ENCODE peak calls at places on chromosome 7, in seven cellular contexts. K is GM12878, S is IMR-90, Q is kidney epithelial cell, X is right lobe of liver, M is spleen, R is fibroblast of lung. J is an unnamed sample. For H3K27me3, the result is how much of the 10 kb centered on the place peaks cover.

GRCh38 chr7:128266891-128267839 is 26.1 kb downstream of the LEP start:
- DNase-seq in K (no peak), S (peak), Q (peak), X (peak), M (no peak), R (peak), J (no peak)

GRCh38 chr7:93238748-93239147 is 6.6 kb downstream of the VPS50 start:
- DNase-seq in K (no peak), S (no peak), Q (no peak), X (no peak), M (no peak), R (no peak), J (no peak)

GRCh38 chr7:154682003-154682402 is 320.9 kb downstream of the PAXIP1 start:
- DNase-seq in K (no peak), S (no peak), Q (no peak), X (no peak), M (no peak), R (no peak), J (no peak)

GRCh38 chr7:155543926-155544325 is 2.4 kb downstream of the CNPY1 start:
- DNase-seq in K (no peak), S (no peak), Q (no peak), X (no peak), M (no peak), R (no peak), J (no peak)

GRCh38 chr7:50697686-50698085 is 85.0 kb downstream of the GRB10 start:
- DNase-seq in K (no peak), S (no peak), Q (no peak), X (peak), M (no peak), R (no peak), J (no peak)

GRCh38 chr7:155356323-155357105 is 58.8 kb downstream of the INSIG1 start:
- DNase-seq in K (no peak), S (no peak), Q (no peak), X (no peak), M (peak), R (no peak), J (peak)

GRCh38 chr7:23530901-23531793 is 634 bp downstream of the TRA2A start:
- DNase-seq in K (no peak), S (peak), Q (no peak), X (no peak), M (peak), R (peak), J (peak)

GRCh38 chr7:31192996-31193395 is 140.9 kb downstream of the ADCYAP1R1 start:
- DNase-seq in K (no peak), S (peak), Q (peak), X (peak), M (no peak), R (peak), J (peak)

GRCh38 chr7:100008525-100008924 is 6.9 kb upstream of the ZKSCAN1 start:
- DNase-seq in K (no peak), S (no peak), Q (no peak), X (no peak), M (no peak), R (no peak), J (peak)

GRCh38 chr7:52005613-52006012 is 689.0 kb upstream of the COBL start:
- DNase-seq in K (no peak), S (no peak), Q (no peak), X (no peak), M (no peak), R (no peak), J (no peak)

GRCh38 chr7:25770670-25771069 is 381.3 kb upstream of the NFE2L3 start:
- DNase-seq in K (no peak), S (no peak), Q (no peak), X (no peak), M (no peak), R (no peak), J (no peak)

GRCh38 chr7:155107126-155107525 is 37.0 kb downstream of the HTR5A start:
- DNase-seq in K (no peak), S (no peak), Q (no peak), X (no peak), M (no peak), R (no peak), J (no peak)

GRCh38 chr7:30831227-30831626 is 60.0 kb downstream of the MINDY4 start:
- DNase-seq in K (no peak), S (peak), Q (no peak), X (no peak), M (no peak), R (peak), J (no peak)

GRCh38 chr7:8035647-8036518 is 67.3 kb downstream of the GLCCI1 start:
- DNase-seq in K (peak), S (peak), Q (peak), X (no peak), M (no peak), R (peak), J (no peak)

GRCh38 chr7:141158562-141158961 is 84.7 kb downstream of the TMEM178B start:
- DNase-seq in K (peak), S (peak), Q (peak), X (no peak), M (no peak), R (peak), J (no peak)

GRCh38 chr7:132646064-132646463 is 69.8 kb upstream of the PLXNA4 start:
- DNase-seq in K (no peak), S (no peak), Q (peak), X (no peak), M (no peak), R (no peak), J (no peak)

GRCh38 chr7:73646785-73647724 is 20.6 kb upstream of the VPS37D start:
- DNase-seq in K (no peak), S (no peak), Q (no peak), X (no peak), M (no peak), R (no peak), J (no peak)
- H3K27me3 ChIP-seq in K (under half), S (half or more), Q (half or more), X (under half), M (under half), R (half or more), J (under half)

GRCh38 chr7:127158659-127159058 is 94.1 kb downstream of the GRM8 start:
- DNase-seq in K (no peak), S (no peak), Q (no peak), X (no peak), M (no peak), R (no peak), J (no peak)
- TF ChIP-seq CTCF in K (peak), S (no peak), Q (peak), X (peak), M (no peak), R (no peak), J (no peak)

DNA sequence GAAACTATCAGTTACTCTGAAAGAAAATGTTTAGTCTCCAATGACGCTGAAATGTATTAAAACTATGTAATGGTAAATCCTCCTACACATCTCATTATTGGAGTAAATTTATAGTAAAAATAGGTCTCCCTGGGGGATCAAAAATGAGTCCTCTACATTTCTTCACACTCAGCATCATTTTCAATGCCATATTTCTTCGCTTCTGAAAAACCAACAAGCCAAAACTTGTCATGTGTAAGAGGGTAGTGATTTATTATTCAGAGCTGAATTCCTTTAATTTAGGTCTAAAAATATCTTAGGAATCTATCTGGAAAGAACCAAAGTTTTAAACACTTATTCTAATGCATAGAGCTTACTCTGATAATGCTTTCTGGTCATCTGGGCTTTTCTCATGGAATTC is 3.0 kb downstream of the PDK4 start:
- DNase-seq in K (no peak), S (no peak), Q (no peak), X (no peak), M (no peak), R (no peak), J (no peak)
- H3K4me3 ChIP-seq in K (no peak), S (no peak), Q (no peak), X (peak), M (peak), R (no peak), J (peak)

DNA sequence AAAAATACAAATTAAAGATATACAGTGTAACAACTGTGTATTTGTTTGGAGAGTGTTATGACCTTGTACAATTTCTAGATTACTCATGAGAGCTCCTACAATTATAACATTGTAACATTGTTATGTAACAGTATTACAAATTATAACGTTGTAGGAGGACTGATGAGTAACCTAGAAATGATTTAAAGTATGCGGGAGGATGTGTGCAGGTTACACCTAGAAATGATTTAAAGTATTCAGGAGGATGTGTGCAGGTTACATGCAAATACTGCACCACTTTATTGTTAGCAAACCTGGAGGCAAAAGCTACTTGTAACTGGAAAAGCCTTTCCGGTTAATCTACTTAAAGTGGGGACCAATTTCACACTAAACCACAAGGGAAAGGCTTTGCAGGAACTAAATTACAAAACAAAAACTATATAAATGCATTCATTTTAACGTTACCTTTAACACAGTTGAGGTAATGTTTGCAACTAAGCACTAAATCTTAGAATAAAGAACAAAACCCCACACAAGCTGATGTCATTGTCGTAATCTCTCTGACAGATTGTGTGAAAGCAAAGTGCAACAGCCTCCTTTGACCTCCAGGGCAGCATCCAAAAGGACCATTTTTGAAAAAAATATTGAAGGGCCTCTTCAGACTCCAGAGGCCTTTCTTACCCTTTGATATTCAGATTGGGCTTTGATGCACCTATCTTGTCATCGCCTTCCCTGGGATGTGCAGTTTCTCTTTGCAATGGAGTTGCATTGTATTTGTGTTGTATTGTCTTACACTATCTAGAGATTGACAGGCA is 522.1 kb upstream of the FOXK1 start:
- DNase-seq in K (no peak), S (no peak), Q (no peak), X (no peak), M (no peak), R (no peak), J (no peak)
- H3K27me3 ChIP-seq in K (under half), S (under half), Q (under half), X (under half), M (under half), R (under half), J (under half)

DNA sequence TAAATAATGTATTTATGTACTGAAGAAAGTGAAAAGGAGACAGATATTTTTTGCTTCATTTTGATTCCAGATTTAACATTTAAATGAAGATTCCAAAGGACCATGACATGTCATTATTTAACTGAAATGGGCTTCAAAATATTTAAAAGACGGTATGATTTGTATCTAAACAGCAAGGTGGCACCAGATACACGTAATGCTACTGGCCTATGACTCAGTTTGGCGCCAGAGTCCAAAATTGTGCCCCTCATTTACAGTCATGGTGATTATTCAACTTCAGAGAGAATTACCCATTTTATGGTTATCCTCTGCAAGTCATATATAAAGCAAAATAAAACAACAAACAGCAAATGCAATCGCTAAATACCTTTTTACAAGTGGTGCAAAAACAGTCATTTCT is 94.5 kb downstream of the ETV1 start:
- DNase-seq in K (no peak), S (no peak), Q (no peak), X (no peak), M (no peak), R (no peak), J (no peak)
- TF ChIP-seq CTCF in K (no peak), S (no peak), Q (no peak), X (no peak), M (no peak), R (no peak), J (no peak)

GRCh38 chr7:923108-924041 is 31.1 kb downstream of the ADAP1 start:
- DNase-seq in K (peak), S (peak), Q (no peak), X (peak), M (peak), R (peak), J (peak)
- H3K4me3 ChIP-seq in K (peak), S (no peak), Q (no peak), X (no peak), M (peak), R (no peak), J (peak)

GRCh38 chr7:1651031-1651446 is 19.0 kb upstream of the ELFN1 start:
- DNase-seq in K (no peak), S (no peak), Q (no peak), X (no peak), M (no peak), R (no peak), J (peak)

GRCh38 chr7:1650363-1651030 is 19.6 kb upstream of the ELFN1 start:
- DNase-seq in K (no peak), S (no peak), Q (no peak), X (peak), M (no peak), R (no peak), J (peak)

GRCh38 chr7:1651897-1652296 is 18.2 kb upstream of the ELFN1 start:
- DNase-seq in K (no peak), S (no peak), Q (no peak), X (no peak), M (no peak), R (no peak), J (no peak)

GRCh38 chr7:1647961-1648631 is 22.0 kb upstream of the ELFN1 start:
- DNase-seq in K (no peak), S (no peak), Q (no peak), X (peak), M (no peak), R (no peak), J (peak)

DNA sequence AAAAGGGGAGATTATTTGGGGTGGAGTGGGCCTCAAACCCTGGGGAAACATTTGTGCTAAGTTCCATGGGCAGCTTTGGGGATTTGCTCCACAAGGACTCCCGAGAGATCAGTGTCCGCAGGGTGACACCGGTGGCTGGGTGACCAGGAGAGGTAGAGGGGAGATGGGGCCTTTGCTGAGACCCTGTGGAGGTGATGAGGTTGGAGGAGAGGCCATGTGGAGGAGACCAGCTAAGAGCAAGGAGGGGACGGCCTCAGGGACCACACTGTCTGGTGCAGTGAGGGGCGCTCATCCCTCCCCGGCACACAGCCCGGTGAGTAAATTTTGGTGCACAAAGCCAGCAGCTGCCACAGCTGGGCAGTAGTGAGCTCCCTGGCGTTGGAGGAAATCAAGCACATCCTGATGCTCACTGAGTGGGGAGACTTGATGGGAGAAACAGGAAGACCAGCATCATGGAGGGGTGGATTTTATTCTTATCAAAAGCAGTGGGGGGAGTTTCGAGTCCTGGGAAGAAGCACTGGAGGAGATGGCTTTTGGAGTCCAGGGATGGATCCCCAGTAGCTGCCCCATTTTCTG is 20.2 kb upstream of the ELFN1 start:
- DNase-seq in K (no peak), S (no peak), Q (no peak), X (no peak), M (no peak), R (no peak), J (peak)
- H3K27me3 ChIP-seq in K (under half), S (under half), Q (under half), X (under half), M (under half), R (under half), J (under half)

GRCh38 chr7:46854958-46855473 is 726.9 kb downstream of the TNS3 start:
- DNase-seq in K (no peak), S (peak), Q (no peak), X (no peak), M (no peak), R (peak), J (no peak)
- TF ChIP-seq CTCF in K (no peak), S (peak), Q (no peak), X (peak), M (no peak), R (no peak), J (no peak)

DNA sequence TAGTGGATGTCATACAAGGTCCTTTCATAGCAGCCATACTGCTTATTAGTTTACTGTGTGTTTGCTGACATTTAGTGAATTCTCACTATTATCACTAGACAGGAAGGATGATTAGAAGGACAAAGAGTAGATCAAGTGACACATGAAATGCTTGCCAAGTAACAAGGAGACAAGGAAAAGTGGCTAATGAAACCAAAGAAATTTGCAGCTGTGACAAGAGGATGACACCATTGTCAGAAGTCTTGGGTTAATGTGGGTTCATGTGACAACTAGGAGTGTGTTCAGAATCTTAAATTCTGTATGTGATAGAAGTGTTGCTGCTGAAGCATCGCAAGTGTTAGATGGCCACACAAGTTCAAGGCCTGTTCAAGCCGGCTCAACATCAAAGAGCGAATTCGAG is 40.8 kb upstream of the FAM180A start:
- DNase-seq in K (no peak), S (no peak), Q (no peak), X (no peak), M (no peak), R (no peak), J (no peak)
- H3K4me3 ChIP-seq in K (no peak), S (no peak), Q (no peak), X (no peak), M (no peak), R (no peak), J (no peak)

GRCh38 chr7:450741-451140 is 68.9 kb downstream of the PDGFA start:
- DNase-seq in K (no peak), S (no peak), Q (no peak), X (no peak), M (peak), R (no peak), J (peak)

GRCh38 chr7:450036-450435 is 69.6 kb downstream of the PDGFA start:
- DNase-seq in K (no peak), S (no peak), Q (no peak), X (no peak), M (no peak), R (no peak), J (peak)

GRCh38 chr7:452230-452751 is 67.4 kb downstream of the PDGFA start:
- DNase-seq in K (no peak), S (peak), Q (no peak), X (peak), M (peak), R (peak), J (no peak)

GRCh38 chr7:452791-453455 is 66.7 kb downstream of the PDGFA start:
- DNase-seq in K (no peak), S (no peak), Q (no peak), X (no peak), M (peak), R (no peak), J (no peak)

GRCh38 chr7:451255-452229 is 68.1 kb downstream of the PDGFA start:
- DNase-seq in K (no peak), S (no peak), Q (no peak), X (no peak), M (no peak), R (no peak), J (peak)
- H3K27me3 ChIP-seq in K (under half), S (under half), Q (under half), X (under half), M (under half), R (under half), J (under half)

J was measured in lower lobe of right lung.